ENCODE peak calls at places on chromosome 4, in ten cellular contexts. O, V, Q, T, K, D, W, M, N and P are unnamed samples.

GRCh38 chr4:182823576-182823975 is 93.6 kb downstream of the DCTD start:
- DNase-seq in O (no peak), V (peak), Q (no peak), T (no peak), K (no peak), D (no peak), W (no peak), M (no peak), N (no peak), P (no peak)

GRCh38 chr4:71406459-71406963 is 67.7 kb downstream of the SLC4A4 start:
- DNase-seq in O (no peak), V (no peak), Q (no peak), T (peak), K (no peak), D (no peak), W (no peak), M (no peak), N (no peak), P (no peak)

GRCh38 chr4:48970471-48970921 is 15.6 kb upstream of the CWH43 start:
- DNase-seq in O (no peak), V (no peak), Q (no peak), T (no peak), K (no peak), D (peak), W (no peak), M (no peak), N (peak), P (peak)

GRCh38 chr4:184021389-184021788 is 116.3 kb downstream of the STOX2 start:
- DNase-seq in O (no peak), V (no peak), Q (no peak), T (no peak), K (no peak), D (no peak), W (no peak), M (no peak), N (no peak), P (no peak)

GRCh38 chr4:57943672-57944071 is 833.5 kb upstream of the IGFBP7 start:
- DNase-seq in O (no peak), V (no peak), Q (no peak), T (no peak), K (no peak), D (no peak), W (no peak), M (no peak), N (no peak), P (no peak)

GRCh38 chr4:54930226-54930625 is 195.2 kb downstream of the KDR start:
- DNase-seq in O (no peak), V (no peak), Q (no peak), T (no peak), K (no peak), D (no peak), W (no peak), M (peak), N (no peak), P (no peak)

GRCh38 chr4:153489856-153490558 is 23.8 kb downstream of the TMEM131L start:
- DNase-seq in O (no peak), V (no peak), Q (no peak), T (no peak), K (no peak), D (no peak), W (no peak), M (no peak), N (no peak), P (no peak)

GRCh38 chr4:180455226-180455625 is 1788.0 kb upstream of the TENM3 start:
- DNase-seq in O (no peak), V (no peak), Q (no peak), T (no peak), K (no peak), D (no peak), W (no peak), M (no peak), N (no peak), P (no peak)

GRCh38 chr4:128390475-128390996 is 102.9 kb upstream of the PGRMC2 start:
- DNase-seq in O (no peak), V (no peak), Q (no peak), T (no peak), K (no peak), D (no peak), W (no peak), M (no peak), N (no peak), P (no peak)

GRCh38 chr4:153067376-153067775 is 131.3 kb downstream of the FHDC1 start:
- DNase-seq in O (no peak), V (no peak), Q (no peak), T (no peak), K (no peak), D (no peak), W (no peak), M (no peak), N (no peak), P (no peak)